ENCODE peak calls at places on chromosomes 12 and 14, in six cellular contexts. N is PC-9, G is MM.1S, L is GM23338, Y is neural progenitor cell, D is PC-3. W is an unnamed sample.

GRCh38 chr14:56490379-56490778 is 89.2 kb upstream of the TMEM260 start:
- DNase-seq in N (no peak), G (peak; percentile 31), L (peak; percentile 68), Y (peak; percentile 71), D (peak; percentile 83), W (peak; percentile 73)

GRCh38 chr12:71764587-71765321 is 10.1 kb downstream of the RAB21 start:
- DNase-seq in N (no peak), G (no peak), L (no peak), Y (no peak), D (no peak), W (no peak)

GRCh38 chr12:92088802-92089201 is 56.8 kb downstream of the BTG1 start:
- DNase-seq in N (no peak), G (no peak), L (no peak), Y (no peak), D (no peak), W (no peak)

GRCh38 chr14:74480051-74480450 is 13.1 kb downstream of the NPC2 start:
- DNase-seq in N (no peak), G (no peak), L (no peak), Y (no peak), D (no peak), W (peak; percentile 37)

GRCh38 chr12:103928736-103929050 is 1.5 kb upstream of the HSP90B1 start:
- DNase-seq in N (no peak), G (peak; percentile 77), L (peak; percentile 11), Y (no peak), D (no peak), W (no peak)

GRCh38 chr12:78568326-78569020 is 296.1 kb upstream of the SYT1 start:
- DNase-seq in N (no peak), G (no peak), L (no peak), Y (peak; percentile 72), D (peak; percentile 71), W (peak; percentile 23)

GRCh38 chr12:68789144-68789878 is 18.7 kb upstream of the MDM2 start:
- DNase-seq in N (no peak), G (no peak), L (no peak), Y (no peak), D (no peak), W (no peak)

GRCh38 chr12:123398918-123399617 is 15.1 kb downstream of the KMT5A start:
- DNase-seq in N (no peak), G (no peak), L (no peak), Y (no peak), D (no peak), W (peak; percentile 60)

GRCh38 chr12:92078167-92079053 is 67.2 kb downstream of the BTG1 start:
- DNase-seq in N (peak; percentile 69), G (no peak), L (no peak), Y (no peak), D (peak; percentile 92), W (peak; percentile 100)

GRCh38 chr14:62778310-62778709 is 266.9 kb downstream of the KCNH5 start:
- DNase-seq in N (no peak), G (no peak), L (no peak), Y (no peak), D (no peak), W (no peak)

GRCh38 chr14:91357272-91357671 is 60.3 kb downstream of the CCDC88C start:
- DNase-seq in N (no peak), G (no peak), L (no peak), Y (no peak), D (no peak), W (no peak)

GRCh38 chr14:91356218-91356763 is 61.3 kb downstream of the CCDC88C start:
- DNase-seq in N (no peak), G (no peak), L (no peak), Y (no peak), D (no peak), W (no peak)

GRCh38 chr14:91352696-91353692 is 64.6 kb downstream of the CCDC88C start:
- DNase-seq in N (no peak), G (no peak), L (no peak), Y (peak; percentile 53), D (no peak), W (no peak)

GRCh38 chr14:91354221-91354916 is 63.3 kb downstream of the CCDC88C start:
- DNase-seq in N (no peak), G (peak; percentile 66), L (no peak), Y (no peak), D (no peak), W (peak; percentile 88)

DNA sequence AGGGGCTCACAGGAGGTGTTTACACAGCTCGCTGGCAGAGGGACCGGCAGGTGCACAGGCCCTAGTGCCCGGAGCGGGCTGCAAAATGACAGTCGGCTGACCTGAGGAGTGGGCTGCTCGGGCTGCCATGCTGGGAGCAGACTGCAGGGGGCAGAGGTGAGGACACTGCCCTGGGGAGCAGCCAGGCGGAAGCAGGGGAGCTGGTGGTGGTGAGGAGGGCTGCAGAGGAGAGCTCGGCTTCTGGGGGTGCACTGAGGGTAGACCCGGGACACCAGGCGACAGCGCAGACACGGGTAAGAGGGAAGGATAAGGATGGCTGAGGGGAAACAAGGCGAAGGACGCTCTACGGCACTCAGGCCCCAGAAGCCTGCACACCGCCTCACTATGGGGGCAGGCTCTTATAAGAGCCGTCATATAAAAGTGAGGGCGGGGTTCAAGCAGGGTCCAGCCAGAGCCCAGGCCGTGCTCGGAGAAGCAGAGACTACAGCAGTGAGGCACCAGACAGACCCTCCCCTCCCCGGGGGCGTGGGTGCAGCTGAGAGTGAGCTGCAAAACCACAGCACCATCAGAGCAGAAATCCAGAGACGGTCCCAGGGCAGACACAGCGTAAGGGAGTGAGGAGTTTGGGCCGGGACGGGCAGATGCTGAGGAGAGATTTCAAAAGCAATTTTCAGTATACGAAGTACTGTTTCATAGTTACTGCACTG is 62.5 kb downstream of the CCDC88C start:
- DNase-seq in N (no peak), G (peak; percentile 51), L (peak; percentile 82), Y (peak; percentile 64), D (no peak), W (no peak)
- H3F3A ChIP-seq in N (no peaks in the 10 kb centered on the region), G (peaks cover 79% of the 10 kb centered on the region), L (no peaks in the 10 kb centered on the region), Y (peaks cover 11% of the 10 kb centered on the region), D (no peaks in the 10 kb centered on the region), W (peaks cover 6% of the 10 kb centered on the region)

DNA sequence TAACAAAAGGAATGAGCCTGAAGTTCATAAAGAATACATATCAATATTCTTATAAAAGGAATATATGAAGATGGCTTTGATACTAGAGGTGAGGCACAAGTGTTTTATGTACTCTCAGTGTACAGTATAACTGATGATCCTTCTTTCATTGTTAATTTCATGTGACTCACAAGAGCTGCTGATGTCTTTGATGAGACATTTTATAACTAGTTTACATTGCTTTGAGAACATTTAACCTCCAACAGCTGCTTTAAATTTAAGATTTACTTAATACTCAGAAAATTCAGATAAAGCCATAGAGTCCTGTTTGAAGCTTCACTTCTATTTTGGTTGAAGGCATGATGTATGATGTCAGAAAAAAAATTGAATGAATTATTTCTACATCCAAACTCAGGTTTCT is 59.8 kb downstream of the WASHC4 start:
- DNase-seq in N (no peak), G (no peak), L (no peak), Y (no peak), D (no peak), W (peak; percentile 52)
- H3F3A ChIP-seq in N (peaks cover 3% of the 10 kb centered on the region), G (no peaks in the 10 kb centered on the region), L (no peaks in the 10 kb centered on the region), Y (no peaks in the 10 kb centered on the region), D (no peaks in the 10 kb centered on the region), W (peaks cover 77% of the 10 kb centered on the region)

DNA sequence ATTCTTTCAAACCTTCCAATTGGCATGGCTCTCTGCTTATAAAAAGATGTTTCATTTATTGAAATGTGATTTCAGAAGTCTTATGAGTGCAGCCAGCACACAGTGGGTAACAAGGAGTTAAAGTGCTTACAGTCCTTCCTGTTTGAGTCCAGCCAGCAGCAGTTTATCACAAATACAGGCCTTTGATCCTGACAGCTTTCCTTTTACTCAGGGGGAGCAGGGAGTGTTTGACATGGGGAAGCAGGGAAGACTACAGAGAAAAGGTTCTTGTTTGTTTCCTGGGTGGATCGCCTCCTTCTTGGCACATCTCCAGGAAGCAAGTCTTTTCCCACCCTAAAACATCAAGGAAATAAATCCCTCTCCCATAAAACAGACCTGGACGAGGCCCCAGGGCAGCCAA is 216.1 kb downstream of the MSRB3 start:
- DNase-seq in N (no peak), G (no peak), L (no peak), Y (no peak), D (no peak), W (no peak)
- H3F3A ChIP-seq in N (no peaks in the 10 kb centered on the region), G (no peaks in the 10 kb centered on the region), L (no peaks in the 10 kb centered on the region), Y (no peaks in the 10 kb centered on the region), D (no peaks in the 10 kb centered on the region), W (peaks cover 11% of the 10 kb centered on the region)

DNA sequence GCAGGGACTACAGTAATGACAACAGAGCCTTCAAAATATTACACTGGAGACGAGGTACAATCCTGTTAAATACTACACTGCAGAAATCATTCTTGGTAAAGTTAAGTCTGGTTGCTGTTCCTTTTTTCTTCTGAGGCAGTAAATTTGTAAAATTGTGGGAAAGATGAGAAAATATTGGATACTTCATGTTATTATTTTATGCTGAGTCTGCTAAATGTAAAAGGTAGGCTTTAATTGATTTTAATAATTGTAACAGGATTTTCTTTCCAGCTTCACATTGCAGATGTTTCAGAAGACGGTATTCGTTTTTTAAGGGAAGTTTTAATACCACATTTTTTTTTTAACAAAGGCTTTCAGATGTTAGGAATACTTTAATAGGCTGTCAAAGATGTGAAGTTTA is 62.6 kb downstream of the WASHC4 start:
- DNase-seq in N (no peak), G (no peak), L (no peak), Y (no peak), D (no peak), W (no peak)
- H3F3A ChIP-seq in N (no peaks in the 10 kb centered on the region), G (no peaks in the 10 kb centered on the region), L (no peaks in the 10 kb centered on the region), Y (no peaks in the 10 kb centered on the region), D (no peaks in the 10 kb centered on the region), W (peaks cover 85% of the 10 kb centered on the region)

GRCh38 chr12:113051759-113052158 is 4.8 kb upstream of the DTX1 start:
- DNase-seq in N (no peak), G (no peak), L (no peak), Y (no peak), D (no peak), W (no peak)

GRCh38 chr12:113048716-113049127 is 7.8 kb upstream of the DTX1 start:
- DNase-seq in N (peak; percentile 42), G (peak; percentile 27), L (peak; percentile 87), Y (peak; percentile 85), D (peak; percentile 84), W (peak; percentile 83)

GRCh38 chr12:113052326-113052725 is 4.2 kb upstream of the DTX1 start:
- DNase-seq in N (no peak), G (no peak), L (no peak), Y (no peak), D (no peak), W (no peak)

GRCh38 chr12:113050808-113051207 is 5.7 kb upstream of the DTX1 start:
- DNase-seq in N (no peak), G (no peak), L (no peak), Y (no peak), D (no peak), W (no peak)

DNA sequence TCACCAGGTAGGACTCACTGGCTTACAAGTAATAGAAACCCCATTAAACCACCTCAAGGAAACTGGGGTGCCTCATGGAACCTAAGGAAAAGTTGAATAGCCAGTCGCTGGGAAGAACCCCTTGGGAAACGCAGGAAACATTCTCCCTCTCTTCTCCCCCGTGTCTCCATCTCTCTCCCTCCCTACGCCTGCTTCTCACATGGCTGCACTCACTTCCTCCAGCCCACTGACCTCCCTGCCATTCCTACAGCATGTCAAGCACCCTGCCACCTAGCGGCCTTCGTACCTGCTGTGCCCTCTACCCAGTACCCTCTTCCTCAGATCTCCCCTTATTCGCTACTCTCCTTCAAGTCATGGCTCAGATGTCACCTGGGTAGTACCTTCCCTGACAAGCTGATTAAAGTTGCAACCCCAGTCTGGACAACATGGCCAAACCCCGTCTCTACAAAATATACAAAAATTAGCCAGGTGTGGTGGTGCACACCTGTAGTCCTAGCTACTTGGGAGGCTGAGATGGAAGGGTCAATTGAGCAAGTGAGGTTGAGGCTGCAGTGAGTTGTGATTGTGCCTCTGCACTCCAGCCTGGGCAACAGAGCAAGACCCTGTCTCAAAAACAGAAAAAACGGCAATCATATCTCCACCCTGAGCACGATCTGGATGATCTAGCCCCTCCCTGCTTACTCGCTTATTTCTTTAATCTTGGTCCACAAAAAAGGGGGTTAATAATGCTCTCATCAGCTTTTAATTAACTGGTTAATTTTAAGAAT is 6.4 kb upstream of the DTX1 start:
- DNase-seq in N (no peak), G (no peak), L (peak; percentile 79), Y (peak; percentile 61), D (peak; percentile 36), W (peak; percentile 8)
- H3F3A ChIP-seq in N (peaks cover 4% of the 10 kb centered on the region), G (no peaks in the 10 kb centered on the region), L (no peaks in the 10 kb centered on the region), Y (no peaks in the 10 kb centered on the region), D (no peaks in the 10 kb centered on the region), W (no peaks in the 10 kb centered on the region)